ENCODE peak calls at places on chromosomes 2 and 18, in seven cellular contexts. D is right cardiac atrium; N is Panc1; P is naive thymus-derived CD4-positive, alpha-beta T cell; G is mucosa of descending colon; Y is CD8-positive, alpha-beta T cell; F is astrocyte of the spinal cord. U is an unnamed sample.

GRCh38 chr2:46555011-46555410 is 75.6 kb downstream of the TMEM247 start:
- DNase-seq in D (no peak), N (no peak), P (no peak), G (no peak), Y (peak; percentile 46), F (no peak), U (no peak)

GRCh38 chr2:130824492-130825061 is 12.1 kb upstream of the ARHGEF4 start:
- DNase-seq in D (no peak), N (no peak), P (no peak), G (no peak), Y (peak; percentile 69), F (peak; percentile 99), U (peak; percentile 37)

GRCh38 chr2:23578964-23579671 is 194.1 kb downstream of the KLHL29 start:
- DNase-seq in D (no peak), N (no peak), P (no peak), G (no peak), Y (no peak), F (no peak), U (no peak)

GRCh38 chr2:135676031-135676430 is 65.6 kb upstream of the UBXN4 start:
- DNase-seq in D (no peak), N (no peak), P (no peak), G (no peak), Y (no peak), F (no peak), U (no peak)

GRCh38 chr2:219128401-219128800 is 32.2 kb downstream of the NHEJ1 start:
- DNase-seq in D (peak; percentile 50), N (no peak), P (no peak), G (no peak), Y (no peak), F (no peak), U (no peak)

GRCh38 chr2:224098473-224098872 is 59.4 kb upstream of the SERPINE2 start:
- DNase-seq in D (peak; percentile 87), N (no peak), P (no peak), G (peak; percentile 13), Y (no peak), F (no peak), U (no peak)

GRCh38 chr2:34107811-34108210 is 508.7 kb upstream of the FAM98A start:
- DNase-seq in D (no peak), N (no peak), P (no peak), G (no peak), Y (no peak), F (peak; percentile 6), U (no peak)

GRCh38 chr2:63056309-63057065 is 5.9 kb downstream of the OTX1 start:
- DNase-seq in D (peak; percentile 67), N (no peak), P (no peak), G (peak; percentile 63), Y (no peak), F (no peak), U (no peak)

GRCh38 chr2:133871810-133872209 is 303.5 kb upstream of the NCKAP5 start:
- DNase-seq in D (no peak), N (no peak), P (no peak), G (no peak), Y (no peak), F (no peak), U (no peak)

DNA sequence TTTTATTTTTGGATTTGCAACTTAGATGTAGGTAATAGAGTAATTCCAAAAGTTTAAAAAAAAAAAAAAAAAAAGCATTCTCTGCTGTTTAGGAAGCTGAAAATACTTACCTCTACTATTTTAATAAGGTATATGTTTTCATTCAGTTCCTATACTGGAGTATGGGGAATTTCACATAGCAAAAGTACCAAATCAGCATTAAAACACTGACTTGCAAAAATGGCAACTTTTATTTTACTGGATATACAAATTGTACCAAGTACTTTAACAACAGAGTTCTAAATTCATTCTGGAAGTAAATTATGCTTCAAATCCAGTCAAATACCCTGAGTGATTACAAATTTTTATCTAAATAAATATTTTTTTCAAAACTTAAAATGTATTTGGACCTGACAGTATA is 76.7 kb downstream of the TCF4 start:
- DNase-seq in D (no peak), N (no peak), P (no peak), G (no peak), Y (no peak), F (no peak), U (no peak)
- H3K4me3 ChIP-seq in D (peak overlapping the region; percentile 52), N (no peak overlapping the region), P (no peak overlapping the region), G (no peak overlapping the region), Y (no peak overlapping the region), F (no peak overlapping the region), U (peak overlapping the region; percentile 61)

GRCh38 chr2:84971799-84972790 is 1.1 kb downstream of the KCMF1 start:
- DNase-seq in D (peak; percentile 79), N (no peak), P (peak; percentile 69), G (peak; percentile 58), Y (peak; percentile 70), F (peak; percentile 31), U (no peak)
- H3K4me3 ChIP-seq in D (peak overlapping the region; percentile 100), N (peak overlapping the region; percentile 93), P (peak overlapping the region; percentile 85), G (peak overlapping the region; percentile 75), Y (peak overlapping the region; percentile 46), F (peak overlapping the region; percentile 79), U (peak overlapping the region; percentile 93)

GRCh38 chr2:119371111-119371510 is 4.3 kb downstream of the DBI start:
- DNase-seq in D (no peak), N (no peak), P (no peak), G (no peak), Y (no peak), F (no peak), U (no peak)
- H3K4me3 ChIP-seq in D (no peak overlapping the region), N (no peak overlapping the region), P (no peak overlapping the region), G (no peak overlapping the region), Y (no peak overlapping the region), F (no peak overlapping the region), U (no peak overlapping the region)

DNA sequence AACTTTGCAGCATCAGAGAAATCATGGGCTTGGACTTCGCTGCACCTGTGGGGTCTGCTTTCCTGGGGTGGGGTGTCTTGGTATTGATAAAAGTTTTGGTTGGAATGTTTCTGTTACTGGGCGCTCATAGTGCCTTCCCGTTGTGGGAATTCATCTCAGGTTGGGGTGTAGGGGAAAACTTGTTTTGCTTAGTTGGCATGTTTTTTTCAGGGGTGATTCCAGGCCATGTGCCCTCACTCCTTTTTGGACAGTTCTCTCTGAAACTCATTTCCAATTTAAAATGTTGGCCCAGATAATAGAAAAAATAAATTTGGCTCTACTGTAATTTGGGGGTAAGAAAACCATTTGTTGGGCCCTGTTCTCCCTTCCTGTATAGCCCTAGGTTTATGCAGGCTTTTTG is 1.5 kb downstream of the LTBP1 start:
- DNase-seq in D (no peak), N (no peak), P (no peak), G (no peak), Y (no peak), F (no peak), U (no peak)
- H3K4me3 ChIP-seq in D (peak overlapping the region; percentile 94), N (peak overlapping the region; percentile 60), P (peak overlapping the region; percentile 13), G (no peak overlapping the region), Y (no peak overlapping the region), F (peak overlapping the region; percentile 70), U (peak overlapping the region; percentile 97)

GRCh38 chr2:174332607-174333001 is 2.1 kb upstream of the SP9 start:
- DNase-seq in D (no peak), N (no peak), P (no peak), G (no peak), Y (no peak), F (no peak), U (no peak)

GRCh38 chr2:174333502-174334277 is 1.1 kb upstream of the SP9 start:
- DNase-seq in D (no peak), N (no peak), P (no peak), G (no peak), Y (no peak), F (no peak), U (no peak)

GRCh38 chr2:174331731-174332606 is 2.8 kb upstream of the SP9 start:
- DNase-seq in D (no peak), N (no peak), P (no peak), G (no peak), Y (no peak), F (no peak), U (no peak)

GRCh38 chr2:174334278-174334715 is 457 bp upstream of the SP9 start:
- DNase-seq in D (no peak), N (no peak), P (no peak), G (no peak), Y (no peak), F (no peak), U (no peak)

DNA sequence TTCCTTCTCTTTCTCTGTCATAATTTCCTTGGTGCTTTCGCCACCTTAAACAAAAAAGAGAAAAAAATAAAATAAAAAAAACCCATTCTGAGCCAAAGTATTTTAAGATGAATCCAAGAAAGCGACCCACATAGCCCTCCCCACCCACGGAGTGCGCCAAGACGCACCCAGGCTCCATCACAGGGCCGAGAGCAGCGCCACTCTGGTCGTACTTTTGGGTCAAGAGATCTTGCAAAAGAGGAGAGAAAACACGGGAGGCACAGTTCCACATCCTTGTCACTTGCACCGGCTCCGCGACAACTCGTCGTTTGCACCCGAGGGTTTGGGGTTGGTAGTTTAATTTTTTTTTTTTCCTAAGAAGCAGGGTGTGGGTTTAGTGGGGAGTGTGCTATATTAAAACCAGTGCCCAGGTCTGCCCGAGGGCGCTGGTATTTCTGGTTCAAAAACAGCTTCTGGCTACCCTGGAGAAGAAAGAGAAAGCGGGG is 1.7 kb upstream of the SP9 start:
- DNase-seq in D (no peak), N (no peak), P (no peak), G (no peak), Y (no peak), F (no peak), U (no peak)
- H3K4me3 ChIP-seq in D (no peak overlapping the region), N (peak overlapping the region; percentile 39), P (no peak overlapping the region), G (no peak overlapping the region), Y (no peak overlapping the region), F (no peak overlapping the region), U (no peak overlapping the region)

GRCh38 chr18:79903071-79903635 is 48.3 kb downstream of the SLC66A2 start:
- DNase-seq in D (no peak), N (no peak), P (no peak), G (no peak), Y (peak; percentile 7), F (no peak), U (no peak)

GRCh38 chr18:79902640-79903039 is 48.8 kb downstream of the SLC66A2 start:
- DNase-seq in D (no peak), N (no peak), P (no peak), G (no peak), Y (no peak), F (no peak), U (no peak)

GRCh38 chr18:79904357-79905147 is 46.9 kb downstream of the SLC66A2 start:
- DNase-seq in D (no peak), N (no peak), P (no peak), G (no peak), Y (peak; percentile 3), F (no peak), U (no peak)

GRCh38 chr18:79905389-79905911 is 46.0 kb downstream of the SLC66A2 start:
- DNase-seq in D (peak; percentile 76), N (no peak), P (no peak), G (no peak), Y (peak; percentile 7), F (no peak), U (no peak)

DNA sequence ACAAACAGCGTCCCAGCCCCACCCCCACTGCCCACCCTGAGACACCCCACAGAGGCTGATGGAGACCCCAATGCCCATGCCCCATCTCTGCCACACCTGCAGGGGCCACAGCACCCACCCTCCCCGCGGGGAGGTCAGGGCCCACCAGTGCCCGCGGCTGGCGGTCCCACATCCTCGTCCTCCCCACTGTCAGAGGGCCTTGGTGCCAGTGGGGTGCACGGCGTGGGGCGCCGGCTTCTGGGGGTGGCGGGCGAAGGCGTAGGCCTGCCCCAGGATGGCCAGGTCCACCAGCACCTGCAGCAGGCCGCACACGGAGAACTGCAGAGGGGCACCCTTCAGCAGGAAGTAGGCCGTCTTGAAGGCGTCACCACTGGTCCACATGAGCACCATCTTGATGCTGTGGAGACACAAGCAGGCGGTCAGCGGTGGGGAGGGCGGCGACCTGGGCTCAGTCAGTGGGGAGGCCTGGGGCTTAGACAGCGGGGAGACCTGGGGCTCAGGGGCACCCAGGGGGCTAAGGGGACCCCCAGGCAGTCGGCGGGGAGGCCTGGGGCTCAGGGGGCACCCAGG is 47.6 kb downstream of the SLC66A2 start:
- DNase-seq in D (no peak), N (no peak), P (no peak), G (no peak), Y (peak; percentile 8), F (no peak), U (no peak)
- H3K4me3 ChIP-seq in D (no peak overlapping the region), N (no peak overlapping the region), P (no peak overlapping the region), G (no peak overlapping the region), Y (no peak overlapping the region), F (no peak overlapping the region), U (no peak overlapping the region)

U was measured in SK-N-MC.